ENCODE peak calls at places on chromosomes 5 and 9, in five cellular contexts. F, I, N, V and Q are unnamed samples.

GRCh38 chr9:14158911-14159310 is 155.0 kb downstream of the NFIB start:
- DNase-seq in F (no peak), I (no peak), N (no peak), V (no peak), Q (no peak)

GRCh38 chr5:138491284-138491648 is 26.0 kb downstream of the EGR1 start:
- DNase-seq in F (no peak), I (no peak), N (no peak), V (no peak), Q (no peak)

GRCh38 chr5:155926011-155926410 is 401.0 kb upstream of the SGCD start:
- DNase-seq in F (no peak), I (no peak), N (no peak), V (no peak), Q (no peak)

GRCh38 chr5:53820802-53821171 is 260.3 kb downstream of the NDUFS4 start:
- DNase-seq in F (peak; percentile 79), I (no peak), N (no peak), V (no peak), Q (peak; percentile 20)

GRCh38 chr5:135494196-135494595 is 41.6 kb downstream of the NEUROG1 start:
- DNase-seq in F (no peak), I (no peak), N (no peak), V (no peak), Q (no peak)

GRCh38 chr5:148739524-148739923 is 85.2 kb upstream of the HTR4 start:
- DNase-seq in F (no peak), I (no peak), N (no peak), V (no peak), Q (no peak)

GRCh38 chr9:21974542-21975409 is 19.4 kb downstream of the CDKN2A start:
- DNase-seq in F (peak; percentile 49), I (no peak), N (no peak), V (peak; percentile 87), Q (peak; percentile 56)

GRCh38 chr5:151126199-151126645 is 31.4 kb downstream of the ANXA6 start:
- DNase-seq in F (peak; percentile 90), I (peak; percentile 81), N (peak; percentile 51), V (peak; percentile 77), Q (peak; percentile 73)

GRCh38 chr9:32411753-32412152 is 27.3 kb downstream of the ACO1 start:
- DNase-seq in F (no peak), I (no peak), N (no peak), V (no peak), Q (no peak)

GRCh38 chr5:177416334-177416733 is 7.0 kb upstream of the F12 start:
- DNase-seq in F (no peak), I (peak; percentile 51), N (no peak), V (no peak), Q (no peak)

GRCh38 chr9:110782701-110783100 is 114.1 kb downstream of the MUSK start:
- DNase-seq in F (no peak), I (no peak), N (no peak), V (no peak), Q (no peak)

GRCh38 chr5:157143127-157143959 is 678 bp upstream of the MED7 start:
- DNase-seq in F (peak; percentile 71), I (peak; percentile 51), N (peak; percentile 50), V (no peak), Q (peak; percentile 69)

GRCh38 chr5:102583663-102584062 is 84.9 kb upstream of the SLCO6A1 start:
- DNase-seq in F (peak; percentile 3), I (no peak), N (no peak), V (no peak), Q (no peak)

GRCh38 chr9:98767915-98768314 is 28.4 kb downstream of the ANKS6 start:
- DNase-seq in F (no peak), I (no peak), N (no peak), V (no peak), Q (no peak)
- TF ChIP-seq CTCF in F (no peak), I (no peak), N (no peak), V (no peak), Q (no peak)

GRCh38 chr5:181260720-181261319 is at the start of gene TRIM52:
- DNase-seq in F (peak; percentile 96), I (peak; percentile 89), N (peak; percentile 81), V (peak; percentile 95), Q (peak; percentile 90)
- TF ChIP-seq CTCF in F (no peak), I (no peak), N (no peak), V (no peak), Q (no peak)

GRCh38 chr5:103800728-103801127 is 238.1 kb upstream of the NUDT12 start:
- DNase-seq in F (no peak), I (no peak), N (no peak), V (no peak), Q (no peak)
- TF ChIP-seq CTCF in F (no peak), I (no peak), N (no peak), V (no peak), Q (no peak)

GRCh38 chr9:84283895-84284294 is 56.7 kb downstream of the SLC28A3 start:
- DNase-seq in F (no peak), I (no peak), N (no peak), V (no peak), Q (no peak)

GRCh38 chr9:84285381-84285780 is 55.2 kb downstream of the SLC28A3 start:
- DNase-seq in F (peak; percentile 18), I (no peak), N (no peak), V (no peak), Q (peak; percentile 37)
- TF ChIP-seq CTCF in F (no peak), I (no peak), N (no peak), V (no peak), Q (no peak)

GRCh38 chr9:7615344-7615743 is 184.2 kb downstream of the DMAC1 start:
- DNase-seq in F (no peak), I (no peak), N (no peak), V (no peak), Q (no peak)

GRCh38 chr9:7613931-7614330 is 185.6 kb downstream of the DMAC1 start:
- DNase-seq in F (no peak), I (no peak), N (no peak), V (no peak), Q (no peak)
- TF ChIP-seq CTCF in F (no peak), I (no peak), N (no peak), V (no peak), Q (no peak)

DNA sequence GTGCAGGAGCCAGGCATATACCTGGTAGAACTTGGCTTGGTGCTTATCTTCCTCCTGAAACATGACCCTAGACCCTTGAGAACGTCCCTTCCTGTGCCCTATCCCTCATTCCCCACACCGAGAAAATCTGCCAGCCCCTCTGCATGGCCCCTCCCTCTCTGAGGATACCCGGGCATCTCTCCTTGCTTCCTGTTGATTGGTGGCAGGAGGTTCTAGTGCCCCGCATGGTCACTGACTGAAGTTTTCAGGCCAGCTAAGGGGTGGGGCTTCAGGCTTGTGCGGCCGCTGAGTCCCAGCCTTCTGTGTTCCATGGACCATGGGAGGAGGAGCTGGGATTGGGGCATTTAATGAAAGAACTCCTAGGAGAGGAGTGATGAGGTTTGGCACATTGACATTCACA is 22.8 kb downstream of the IGIP start:
- DNase-seq in F (no peak), I (no peak), N (no peak), V (peak; percentile 71), Q (no peak)
- TF ChIP-seq CTCF in F (no peak), I (no peak), N (no peak), V (no peak), Q (no peak)

GRCh38 chr5:118553662-118554061 is 434.7 kb downstream of the DTWD2 start:
- DNase-seq in F (no peak), I (no peak), N (peak; percentile 86), V (no peak), Q (no peak)

GRCh38 chr5:118554241-118554640 is 434.1 kb downstream of the DTWD2 start:
- DNase-seq in F (no peak), I (no peak), N (no peak), V (no peak), Q (no peak)

GRCh38 chr5:118551031-118551430 is 437.3 kb downstream of the DTWD2 start:
- DNase-seq in F (no peak), I (no peak), N (no peak), V (no peak), Q (no peak)

GRCh38 chr5:118554991-118555390 is 433.4 kb downstream of the DTWD2 start:
- DNase-seq in F (no peak), I (no peak), N (no peak), V (no peak), Q (no peak)

DNA sequence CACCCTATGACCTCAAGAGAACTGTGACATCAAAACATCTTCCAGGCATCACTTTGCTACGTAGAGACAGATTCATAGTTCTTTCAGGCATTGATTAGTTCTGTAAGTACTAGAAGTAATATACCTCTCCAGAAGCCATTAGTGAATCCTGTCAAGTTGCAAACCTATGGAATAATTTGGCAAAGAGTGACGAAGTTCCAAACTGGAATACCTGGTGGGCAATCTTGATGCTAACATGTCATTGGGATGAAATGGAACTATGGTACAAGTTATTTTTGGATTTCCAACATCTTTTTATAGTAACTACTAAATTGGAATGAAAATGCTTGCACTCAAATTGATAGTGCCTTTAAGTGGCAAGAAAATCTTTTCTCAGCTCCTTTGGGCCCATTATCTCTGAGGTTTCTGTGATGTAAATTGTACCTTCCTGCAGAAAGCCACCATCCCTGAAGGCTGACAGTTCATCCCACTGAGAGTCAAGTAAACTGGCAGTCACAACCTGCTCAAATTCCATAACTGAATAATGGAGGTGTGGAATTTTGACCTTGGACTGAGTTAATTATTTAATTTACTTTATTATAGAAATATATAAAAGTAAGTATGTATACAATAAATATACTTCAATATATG is 435.5 kb downstream of the DTWD2 start:
- DNase-seq in F (no peak), I (no peak), N (no peak), V (no peak), Q (no peak)
- TF ChIP-seq CTCF in F (no peak), I (no peak), N (no peak), V (no peak), Q (no peak)